ENCODE peak calls at places on chromosome 16, in nine cellular contexts. One of them, this sample, is unnamed.

GRCh38 chr16:85416267-85417109 is 196.6 kb upstream of the GSE1 start:
- DNase-seq in retina: no peak
- DNase-seq in A549: peak
- DNase-seq in NCI-H1694 treated with DMSO at 0.1 percent for 48 hours: peak
- DNase-seq in HS-5: no peak
- DNase-seq in occipital lobe: no peak
- DNase-seq in stimulated activated CD4-positive, alpha-beta T cell treated with anti-CD3 and anti-CD28 coated beads, Interleukin-2, amount 100 ng/mL, for 48 hours: peak
- DNase-seq in GM12892: peak
- DNase-seq in cardiac fibroblast: peak
- DNase-seq in this sample: peak

GRCh38 chr16:31513126-31513525 is 4.9 kb upstream of the RUSF1 start:
- DNase-seq in HS-5: peak
- DNase-seq in NCI-H1694 treated with DMSO at 0.1 percent for 48 hours: no peak
- DNase-seq in A549: no peak
- DNase-seq in stimulated activated CD4-positive, alpha-beta T cell treated with anti-CD3 and anti-CD28 coated beads, Interleukin-2, amount 100 ng/mL, for 48 hours: no peak
- DNase-seq in GM12892: no peak
- DNase-seq in cardiac fibroblast: peak
- DNase-seq in occipital lobe: no peak
- DNase-seq in retina: no peak
- DNase-seq in this sample: no peak

GRCh38 chr16:82011199-82011641 is at the start of gene SDR42E1:
- DNase-seq in stimulated activated CD4-positive, alpha-beta T cell treated with anti-CD3 and anti-CD28 coated beads, Interleukin-2, amount 100 ng/mL, for 48 hours: peak
- DNase-seq in cardiac fibroblast: no peak
- DNase-seq in A549: peak
- DNase-seq in occipital lobe: no peak
- DNase-seq in NCI-H1694 treated with DMSO at 0.1 percent for 48 hours: no peak
- DNase-seq in retina: no peak
- DNase-seq in GM12892: peak
- DNase-seq in HS-5: no peak
- DNase-seq in this sample: no peak

GRCh38 chr16:46857261-46857962 is 26.4 kb upstream of the C16orf87 start:
- DNase-seq in HS-5: no peak
- DNase-seq in A549: peak
- DNase-seq in retina: peak
- DNase-seq in NCI-H1694 treated with DMSO at 0.1 percent for 48 hours: peak
- DNase-seq in cardiac fibroblast: peak
- DNase-seq in stimulated activated CD4-positive, alpha-beta T cell treated with anti-CD3 and anti-CD28 coated beads, Interleukin-2, amount 100 ng/mL, for 48 hours: no peak
- DNase-seq in occipital lobe: peak
- DNase-seq in GM12892: no peak
- DNase-seq in this sample: no peak

GRCh38 chr16:30028438-30029093 is 2.5 kb downstream of the TLCD3B start:
- DNase-seq in retina: peak
- DNase-seq in NCI-H1694 treated with DMSO at 0.1 percent for 48 hours: no peak
- DNase-seq in A549: no peak
- DNase-seq in GM12892: no peak
- DNase-seq in cardiac fibroblast: no peak
- DNase-seq in stimulated activated CD4-positive, alpha-beta T cell treated with anti-CD3 and anti-CD28 coated beads, Interleukin-2, amount 100 ng/mL, for 48 hours: no peak
- DNase-seq in HS-5: no peak
- DNase-seq in occipital lobe: no peak
- DNase-seq in this sample: no peak

GRCh38 chr16:79833559-79833958 is 233.0 kb upstream of the MAF start:
- DNase-seq in occipital lobe: no peak
- DNase-seq in cardiac fibroblast: no peak
- DNase-seq in stimulated activated CD4-positive, alpha-beta T cell treated with anti-CD3 and anti-CD28 coated beads, Interleukin-2, amount 100 ng/mL, for 48 hours: no peak
- DNase-seq in retina: no peak
- DNase-seq in NCI-H1694 treated with DMSO at 0.1 percent for 48 hours: no peak
- DNase-seq in GM12892: no peak
- DNase-seq in A549: no peak
- DNase-seq in HS-5: no peak
- DNase-seq in this sample: no peak

GRCh38 chr16:85120006-85120340 is 7.7 kb upstream of the CIBAR2 start:
- DNase-seq in cardiac fibroblast: no peak
- DNase-seq in A549: no peak
- DNase-seq in occipital lobe: no peak
- DNase-seq in stimulated activated CD4-positive, alpha-beta T cell treated with anti-CD3 and anti-CD28 coated beads, Interleukin-2, amount 100 ng/mL, for 48 hours: no peak
- DNase-seq in HS-5: no peak
- DNase-seq in NCI-H1694 treated with DMSO at 0.1 percent for 48 hours: no peak
- DNase-seq in retina: no peak
- DNase-seq in GM12892: no peak
- DNase-seq in this sample: no peak

GRCh38 chr16:17404903-17405691 is 65.7 kb downstream of the XYLT1 start:
- DNase-seq in occipital lobe: peak
- DNase-seq in A549: no peak
- DNase-seq in HS-5: no peak
- DNase-seq in retina: peak
- DNase-seq in stimulated activated CD4-positive, alpha-beta T cell treated with anti-CD3 and anti-CD28 coated beads, Interleukin-2, amount 100 ng/mL, for 48 hours: no peak
- DNase-seq in NCI-H1694 treated with DMSO at 0.1 percent for 48 hours: no peak
- DNase-seq in cardiac fibroblast: peak
- DNase-seq in GM12892: no peak
- DNase-seq in this sample: no peak

GRCh38 chr16:58513874-58514273 is 1.4 kb upstream of the SETD6 start:
- DNase-seq in stimulated activated CD4-positive, alpha-beta T cell treated with anti-CD3 and anti-CD28 coated beads, Interleukin-2, amount 100 ng/mL, for 48 hours: no peak
- DNase-seq in A549: no peak
- DNase-seq in occipital lobe: no peak
- DNase-seq in GM12892: no peak
- DNase-seq in NCI-H1694 treated with DMSO at 0.1 percent for 48 hours: no peak
- DNase-seq in cardiac fibroblast: no peak
- DNase-seq in retina: no peak
- DNase-seq in HS-5: no peak
- DNase-seq in this sample: no peak

GRCh38 chr16:22191966-22192260 is 14.2 kb upstream of the EEF2K start:
- DNase-seq in occipital lobe: no peak
- DNase-seq in A549: peak
- DNase-seq in HS-5: no peak
- DNase-seq in stimulated activated CD4-positive, alpha-beta T cell treated with anti-CD3 and anti-CD28 coated beads, Interleukin-2, amount 100 ng/mL, for 48 hours: no peak
- DNase-seq in GM12892: no peak
- DNase-seq in cardiac fibroblast: peak
- DNase-seq in retina: peak
- DNase-seq in NCI-H1694 treated with DMSO at 0.1 percent for 48 hours: no peak
- DNase-seq in this sample: peak

GRCh38 chr16:57475711-57476339 is 10.5 kb downstream of the DOK4 start:
- DNase-seq in retina: peak
- DNase-seq in A549: peak
- DNase-seq in HS-5: no peak
- DNase-seq in occipital lobe: no peak
- DNase-seq in stimulated activated CD4-positive, alpha-beta T cell treated with anti-CD3 and anti-CD28 coated beads, Interleukin-2, amount 100 ng/mL, for 48 hours: peak
- DNase-seq in GM12892: peak
- DNase-seq in cardiac fibroblast: peak
- DNase-seq in NCI-H1694 treated with DMSO at 0.1 percent for 48 hours: peak
- DNase-seq in this sample: peak

GRCh38 chr16:11716330-11716729 is 26.3 kb downstream of the TXNDC11 start:
- DNase-seq in GM12892: no peak
- DNase-seq in retina: no peak
- DNase-seq in occipital lobe: no peak
- DNase-seq in HS-5: no peak
- DNase-seq in NCI-H1694 treated with DMSO at 0.1 percent for 48 hours: no peak
- DNase-seq in cardiac fibroblast: no peak
- DNase-seq in A549: no peak
- DNase-seq in stimulated activated CD4-positive, alpha-beta T cell treated with anti-CD3 and anti-CD28 coated beads, Interleukin-2, amount 100 ng/mL, for 48 hours: no peak
- DNase-seq in this sample: no peak

GRCh38 chr16:48014349-48015135 is 141.3 kb downstream of the ABCC12 start:
- DNase-seq in occipital lobe: no peak
- DNase-seq in GM12892: no peak
- DNase-seq in cardiac fibroblast: no peak
- DNase-seq in retina: no peak
- DNase-seq in stimulated activated CD4-positive, alpha-beta T cell treated with anti-CD3 and anti-CD28 coated beads, Interleukin-2, amount 100 ng/mL, for 48 hours: no peak
- DNase-seq in A549: peak
- DNase-seq in NCI-H1694 treated with DMSO at 0.1 percent for 48 hours: no peak
- DNase-seq in HS-5: no peak
- DNase-seq in this sample: no peak

GRCh38 chr16:61500851-61501250 is 535.4 kb downstream of the CDH8 start:
- DNase-seq in GM12892: no peak
- DNase-seq in retina: no peak
- DNase-seq in cardiac fibroblast: no peak
- DNase-seq in occipital lobe: no peak
- DNase-seq in A549: no peak
- DNase-seq in stimulated activated CD4-positive, alpha-beta T cell treated with anti-CD3 and anti-CD28 coated beads, Interleukin-2, amount 100 ng/mL, for 48 hours: no peak
- DNase-seq in NCI-H1694 treated with DMSO at 0.1 percent for 48 hours: no peak
- DNase-seq in HS-5: no peak
- DNase-seq in this sample: no peak

GRCh38 chr16:67673712-67674580 is 7.3 kb downstream of the C16orf86 start:
- DNase-seq in NCI-H1694 treated with DMSO at 0.1 percent for 48 hours: no peak
- DNase-seq in retina: no peak
- DNase-seq in cardiac fibroblast: peak
- DNase-seq in occipital lobe: no peak
- DNase-seq in HS-5: no peak
- DNase-seq in stimulated activated CD4-positive, alpha-beta T cell treated with anti-CD3 and anti-CD28 coated beads, Interleukin-2, amount 100 ng/mL, for 48 hours: no peak
- DNase-seq in GM12892: no peak
- DNase-seq in A549: no peak
- DNase-seq in this sample: no peak

GRCh38 chr16:65376601-65377000 is 254.7 kb upstream of the CDH11 start:
- DNase-seq in stimulated activated CD4-positive, alpha-beta T cell treated with anti-CD3 and anti-CD28 coated beads, Interleukin-2, amount 100 ng/mL, for 48 hours: no peak
- DNase-seq in retina: no peak
- DNase-seq in GM12892: no peak
- DNase-seq in HS-5: no peak
- DNase-seq in cardiac fibroblast: no peak
- DNase-seq in occipital lobe: no peak
- DNase-seq in NCI-H1694 treated with DMSO at 0.1 percent for 48 hours: no peak
- DNase-seq in A549: no peak
- DNase-seq in this sample: no peak